ENCODE peak calls at places on chromosomes 16 and 17, in seven cellular contexts. O, N, V, W, M, E and Y are unnamed samples.

GRCh38 chr17:39671651-39672521 is 3.6 kb downstream of the PNMT start:
- DNase-seq in N (peak), E (peak), M (peak), V (no peak), O (peak), W (peak), Y (peak)

GRCh38 chr16:34802396-34802795 is 1343.0 kb downstream of the TP53TG3F start:
- DNase-seq in V (no peak), E (no peak), O (no peak), N (no peak), W (no peak), M (no peak), Y (no peak)

GRCh38 chr17:49616546-49617205 is 41.0 kb downstream of the NXPH3 start:
- DNase-seq in M (peak), W (no peak), N (no peak), V (no peak), O (no peak), E (no peak), Y (no peak)

GRCh38 chr16:80347900-80348299 is 192.9 kb upstream of the DYNLRB2 start:
- DNase-seq in W (no peak), M (peak), N (no peak), E (no peak), V (no peak), O (no peak), Y (no peak)

GRCh38 chr17:61551255-61551742 is 39.7 kb downstream of the NACA2 start:
- DNase-seq in O (no peak), W (no peak), E (peak), N (no peak), V (no peak), M (peak), Y (no peak)

GRCh38 chr16:57801856-57802634 is at the start of gene KIFC3:
- DNase-seq in M (peak), V (no peak), W (peak), N (peak), O (peak), E (peak), Y (peak)

GRCh38 chr16:66859397-66860068 is 15.3 kb downstream of the CA7 start:
- DNase-seq in V (no peak), E (no peak), W (no peak), O (no peak), M (no peak), N (no peak), Y (no peak)

GRCh38 chr16:60166-60565 is 6.5 kb downstream of the SNRNP25 start:
- DNase-seq in O (no peak), N (no peak), E (no peak), V (no peak), W (no peak), M (no peak), Y (no peak)

DNA sequence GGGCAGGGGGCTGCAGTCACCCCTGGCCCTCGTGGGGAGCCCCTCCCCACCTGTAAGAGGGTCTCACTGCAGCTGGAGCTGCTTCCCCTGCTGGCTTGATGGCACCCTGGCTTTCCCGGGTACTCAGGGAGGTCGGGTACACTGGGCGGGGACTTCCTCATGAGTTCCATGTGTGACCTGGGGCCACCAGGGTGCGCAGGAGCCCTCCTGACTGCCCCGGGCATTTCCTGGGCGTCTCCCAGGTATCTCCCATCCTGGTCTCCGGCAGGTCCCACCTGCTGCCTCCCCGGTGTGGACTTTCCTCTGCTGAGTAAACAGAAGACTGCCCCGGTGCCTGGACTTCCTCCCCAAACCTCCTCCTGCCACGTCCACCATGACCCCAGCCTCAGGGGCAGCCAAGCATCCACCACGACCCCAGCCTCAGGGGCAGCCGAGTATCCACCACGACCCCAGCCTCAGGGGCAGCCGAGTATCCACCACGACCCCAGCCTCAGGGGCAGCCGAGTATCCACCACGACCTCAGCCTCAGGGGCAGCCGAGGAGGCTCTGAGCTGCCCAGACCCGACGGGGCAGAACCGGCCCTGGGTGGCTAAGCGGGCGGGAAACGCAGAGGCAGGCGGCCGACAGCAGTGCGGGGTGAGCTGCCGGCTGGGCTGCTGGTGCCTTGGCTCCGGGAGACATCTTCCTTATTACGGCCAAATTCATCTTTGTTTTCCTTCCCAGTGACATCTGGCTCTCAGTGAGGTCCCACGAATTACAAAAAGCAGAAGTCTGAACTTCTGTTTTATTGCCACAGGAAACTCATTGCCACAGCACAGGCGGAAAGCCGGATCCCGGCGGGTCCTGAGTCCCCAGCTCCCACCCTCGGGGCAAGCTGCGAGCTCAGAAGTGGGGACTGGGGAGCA is 40.7 kb downstream of the CBFA2T3 start:
- DNase-seq in W (no peak), M (no peak), E (no peak), O (no peak), V (no peak), N (no peak), Y (no peak)
- TF ChIP-seq CTCF in W (no peak), M (no peak), E (no peak), O (no peak), V (no peak), N (no peak), Y (no peak)

DNA sequence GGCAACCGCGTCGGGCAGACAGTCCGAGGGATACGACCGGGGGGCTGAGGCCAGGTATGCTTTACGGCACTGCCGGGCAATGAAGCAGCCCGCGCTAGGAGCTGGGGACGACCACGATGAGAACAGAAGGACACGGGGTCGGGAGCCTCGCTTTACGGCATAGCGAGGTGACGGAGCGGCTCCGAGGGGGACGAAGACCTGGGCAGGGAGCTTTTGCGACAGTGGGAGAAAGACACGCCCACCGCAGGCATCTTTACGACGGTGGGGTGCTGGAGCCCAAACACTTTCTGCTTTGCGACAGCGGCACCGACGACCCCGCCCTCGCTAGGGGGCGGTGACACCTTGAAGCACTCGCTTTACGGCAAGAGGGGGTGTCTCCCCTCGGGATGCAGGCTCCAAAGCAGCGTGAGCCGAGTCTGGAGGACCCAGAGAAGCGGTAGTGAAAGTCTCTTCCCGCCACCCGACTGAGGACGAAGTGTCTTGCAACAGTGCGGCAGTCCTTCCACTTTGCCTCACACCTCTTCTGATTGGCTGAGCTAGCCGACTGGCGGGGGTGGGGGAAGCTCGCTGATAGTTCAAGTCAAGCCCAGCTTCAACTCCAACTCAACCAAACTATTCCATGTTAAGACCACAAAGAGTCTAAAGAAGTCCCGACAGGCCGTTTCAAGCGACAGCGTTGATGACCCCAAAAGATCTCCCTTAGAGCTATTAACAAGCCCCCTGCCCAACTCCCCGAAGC is 394 bp upstream of the NEURL4 start:
- DNase-seq in W (peak), E (peak), V (peak), N (peak), O (peak), M (peak), Y (peak)
- TF ChIP-seq CTCF in W (no peak), E (no peak), V (no peak), N (no peak), O (peak), M (no peak), Y (no peak)

DNA sequence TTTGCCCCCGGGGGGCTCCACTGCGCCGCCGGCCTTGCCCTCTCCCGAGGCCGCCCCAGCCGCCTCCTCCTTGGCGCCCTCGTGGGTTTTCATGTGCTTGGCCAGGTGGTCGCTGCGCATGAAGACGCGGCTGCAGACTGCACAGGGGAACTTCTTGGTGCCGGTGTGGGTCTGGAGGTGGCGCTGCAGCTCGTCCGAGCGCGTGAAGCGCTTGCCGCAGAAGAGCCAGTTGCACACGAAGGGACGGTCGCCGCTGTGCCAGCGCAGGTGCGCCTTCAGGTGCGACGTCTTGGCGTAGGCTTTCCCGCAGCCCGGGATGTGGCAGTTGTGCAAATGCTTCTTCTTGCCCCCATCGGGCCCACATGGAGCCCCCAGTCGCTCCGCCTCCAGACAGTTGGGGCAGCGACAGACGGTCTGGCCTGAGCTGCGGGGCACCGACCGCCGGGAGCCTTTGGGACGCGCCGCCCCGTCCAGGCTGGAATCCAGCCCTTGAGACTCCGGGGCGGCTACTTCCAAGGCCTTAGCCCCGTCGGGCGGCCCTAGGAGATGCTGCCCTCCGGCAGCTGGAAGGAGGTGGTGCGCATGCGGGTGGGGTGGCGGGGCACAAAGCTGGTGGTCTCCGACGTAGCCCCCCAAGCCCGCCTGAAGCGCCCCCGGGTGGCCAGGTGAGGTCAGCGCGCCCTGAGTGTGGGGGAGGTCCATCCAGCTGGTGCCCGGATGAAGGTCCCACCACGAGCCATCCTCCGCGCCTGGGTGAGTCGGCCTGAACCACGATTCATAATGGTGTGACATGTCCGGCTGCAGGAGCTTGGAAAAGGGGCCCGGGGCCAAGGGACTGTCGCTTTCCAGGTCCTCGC is 3.4 kb downstream of the SP6 start:
- DNase-seq in E (no peak), N (peak), W (peak), O (no peak), V (no peak), M (no peak), Y (peak)
- TF ChIP-seq CTCF in E (peak), N (peak), W (peak), O (peak), V (peak), M (peak), Y (peak)

DNA sequence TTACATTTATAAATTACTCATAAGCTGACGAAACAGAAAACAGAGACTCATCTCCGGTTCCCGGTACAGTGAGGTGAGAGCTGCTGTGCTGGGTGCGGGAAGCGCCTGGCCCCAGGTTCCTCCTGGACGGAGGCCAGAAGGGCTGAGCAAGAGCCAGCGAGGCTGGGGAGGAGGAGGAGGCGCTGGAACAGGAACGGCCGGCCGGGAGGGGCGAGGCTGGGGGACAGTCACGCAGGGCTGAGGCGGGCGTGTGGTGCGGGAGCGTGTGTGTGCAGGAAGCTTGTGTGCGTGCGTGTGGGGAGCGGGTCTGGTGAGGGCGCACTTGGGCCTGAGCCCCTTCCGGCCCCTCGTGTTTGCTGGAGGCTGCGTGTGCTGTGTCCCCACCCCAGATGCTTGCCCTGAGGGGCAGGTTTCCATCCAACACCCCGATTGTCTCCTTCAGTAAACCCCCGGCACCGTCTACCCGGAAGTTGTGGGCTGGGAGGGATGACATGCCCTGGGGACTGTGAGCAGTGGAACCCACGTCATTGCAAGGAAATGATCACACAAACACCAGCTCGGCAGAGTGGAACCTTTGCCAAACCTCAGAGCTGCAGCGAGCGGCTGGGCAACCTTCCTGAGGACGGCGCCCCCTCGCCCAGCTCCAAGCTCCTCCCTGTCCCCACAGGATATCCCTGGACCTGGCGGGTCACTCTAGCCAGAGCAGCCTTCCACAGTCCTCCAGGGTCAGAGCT is 19.4 kb downstream of the CD7 start:
- DNase-seq in W (no peak), N (no peak), O (no peak), E (peak), V (no peak), M (peak), Y (no peak)
- TF ChIP-seq CTCF in W (no peak), N (no peak), O (no peak), E (no peak), V (no peak), M (no peak), Y (no peak)

GRCh38 chr16:4003166-4003565 is 113.1 kb downstream of the ADCY9 start:
- DNase-seq in O (no peak), M (no peak), E (no peak), N (no peak), W (no peak), V (no peak), Y (no peak)

GRCh38 chr16:4003576-4003975 is 112.7 kb downstream of the ADCY9 start:
- DNase-seq in N (no peak), E (no peak), V (no peak), W (no peak), O (no peak), M (no peak), Y (no peak)

GRCh38 chr16:4006441-4006989 is 109.7 kb downstream of the ADCY9 start:
- DNase-seq in E (no peak), N (no peak), W (no peak), M (no peak), O (no peak), V (no peak), Y (no peak)

GRCh38 chr16:4004206-4004605 is 112.0 kb downstream of the ADCY9 start:
- DNase-seq in M (no peak), V (no peak), N (no peak), W (no peak), O (no peak), E (no peak), Y (no peak)

GRCh38 chr16:4005281-4005680 is 111.0 kb downstream of the ADCY9 start:
- DNase-seq in O (no peak), M (no peak), E (no peak), W (no peak), N (no peak), V (no peak), Y (no peak)
- TF ChIP-seq CTCF in O (no peak), M (no peak), E (no peak), W (no peak), N (no peak), V (no peak), Y (no peak)

GRCh38 chr17:4074831-4075495 is 67.9 kb downstream of the ZZEF1 start:
- DNase-seq in V (no peak), W (peak), M (peak), O (no peak), E (peak), N (no peak), Y (no peak)
- TF ChIP-seq CTCF in V (peak), W (peak), M (peak), O (peak), E (peak), N (peak), Y (peak)

GRCh38 chr16:50507397-50507796 is 40.8 kb upstream of the NKD1 start:
- DNase-seq in E (no peak), W (no peak), O (no peak), V (no peak), N (no peak), M (no peak), Y (no peak)

GRCh38 chr16:50505714-50506542 is 42.3 kb upstream of the NKD1 start:
- DNase-seq in V (peak), W (peak), M (no peak), E (no peak), N (peak), O (peak), Y (peak)

GRCh38 chr16:50505115-50505514 is 43.1 kb upstream of the NKD1 start:
- DNase-seq in E (no peak), V (no peak), M (no peak), W (no peak), N (no peak), O (no peak), Y (no peak)

GRCh38 chr16:50506543-50506937 is 41.7 kb upstream of the NKD1 start:
- DNase-seq in M (no peak), N (no peak), E (no peak), W (no peak), V (no peak), O (no peak), Y (no peak)

GRCh38 chr16:50509521-50510341 is 38.5 kb upstream of the NKD1 start:
- DNase-seq in E (no peak), W (no peak), O (peak), V (peak), M (peak), N (peak), Y (no peak)
- TF ChIP-seq CTCF in E (peak), W (peak), O (peak), V (peak), M (peak), N (peak), Y (peak)

GRCh38 chr17:44565866-44566443 is 8.7 kb downstream of the FZD2 start:
- DNase-seq in N (no peak), M (no peak), O (no peak), W (no peak), V (no peak), E (no peak), Y (no peak)
- TF ChIP-seq CTCF in N (peak), M (peak), O (peak), W (peak), V (peak), E (peak), Y (peak)